ENCODE peak calls at places on chromosomes 4 and X, in eight cellular contexts. U is CD8-positive, alpha-beta memory T cell; H is C1 segment of cervical spinal cord; Q is Calu3; S is NCI-H2081; Y is activated CD4-positive, alpha-beta T cell treated with anti-CD3 and anti-CD28 coated beads, Interleukin-2, amount 50 U/mL, for 1 hour; M is kidney glomerular epithelial cell; I is tibial nerve. W is an unnamed sample.

GRCh38 chrX:154542723-154543424 is 3.8 kb downstream of the G6PD start:
- DNase-seq in M (no peak), I (no peak), Y (no peak), S (no peak), Q (no peak), H (no peak), U (no peak), W (peak; percentile 32)

GRCh38 chr4:26094911-26095310 is 180.9 kb downstream of the SMIM20 start:
- DNase-seq in H (no peak), U (no peak), I (no peak), Q (no peak), Y (no peak), S (no peak), M (no peak), W (no peak)

GRCh38 chr4:153471691-153472080 is 5.5 kb downstream of the TMEM131L start:
- DNase-seq in S (no peak), I (no peak), Q (no peak), U (peak; percentile 61), H (no peak), M (no peak), Y (peak; percentile 53), W (no peak)

GRCh38 chrX:118346258-118347094 is 570 bp downstream of the WDR44 start:
- DNase-seq in Y (peak; percentile 49), I (peak; percentile 12), M (no peak), S (peak; percentile 73), U (peak; percentile 61), Q (peak; percentile 56), H (peak; percentile 56), W (peak; percentile 55)

GRCh38 chr4:40176602-40177001 is 20.2 kb upstream of the RHOH start:
- DNase-seq in I (no peak), S (no peak), M (peak; percentile 6), H (no peak), U (no peak), Y (no peak), Q (no peak), W (no peak)

GRCh38 chr4:123217676-123218075 is 178.9 kb upstream of the SPRY1 start:
- DNase-seq in I (no peak), Y (no peak), Q (no peak), H (no peak), U (no peak), M (no peak), S (peak; percentile 29), W (no peak)

GRCh38 chr4:41455215-41455614 is 82.7 kb upstream of the LIMCH1 start:
- DNase-seq in I (no peak), Q (no peak), H (no peak), M (no peak), Y (no peak), U (no peak), S (peak; percentile 39), W (no peak)

GRCh38 chr4:136441629-136442282 is 1090.5 kb downstream of the PCDH18 start:
- DNase-seq in S (no peak), I (no peak), H (no peak), Q (no peak), Y (no peak), U (no peak), M (no peak), W (no peak)

GRCh38 chr4:76195326-76195725 is 18.3 kb downstream of the SCARB2 start:
- DNase-seq in H (no peak), I (no peak), S (no peak), M (peak; percentile 65), U (no peak), Q (no peak), Y (no peak), W (no peak)

GRCh38 chrX:154351183-154352011 is 23.0 kb downstream of the FLNA start:
- DNase-seq in H (no peak), M (no peak), Y (peak; percentile 32), I (no peak), U (peak; percentile 66), S (no peak), Q (no peak), W (no peak)

GRCh38 chr4:140094701-140095420 is 59.1 kb downstream of the MAML3 start:
- DNase-seq in H (peak; percentile 22), M (no peak), Y (peak; percentile 69), I (peak; percentile 32), U (peak; percentile 65), S (peak; percentile 32), Q (no peak), W (no peak)